ENCODE peak calls at places on chromosomes 3 and 15, in six cellular contexts. G is H1, M is upper lobe of left lung, A is psoas muscle, E is esophagus muscularis mucosa, B is tibial nerve. H is an unnamed sample.

GRCh38 chr15:72136170-72137051 is 18.2 kb downstream of the SENP8 start:
- DNase-seq in E (no peak), M (no peak), B (no peak), A (no peak), G (no peak), H (no peak)

GRCh38 chr15:96160269-96160668 is 170.2 kb upstream of the NR2F2 start:
- DNase-seq in M (no peak), E (no peak), G (no peak), A (peak), B (peak), H (peak)

GRCh38 chr3:115975353-115975752 is 352.0 kb downstream of the GAP43 start:
- DNase-seq in E (no peak), B (no peak), M (no peak), G (no peak), A (no peak), H (no peak)

GRCh38 chr3:128318275-128318920 is 148.3 kb downstream of the DNAJB8 start:
- DNase-seq in B (no peak), A (no peak), M (no peak), G (no peak), E (no peak), H (no peak)

GRCh38 chr3:52531636-52532516 is 1.8 kb downstream of the NT5DC2 start:
- DNase-seq in E (no peak), G (no peak), M (peak), A (no peak), B (no peak), H (no peak)

GRCh38 chr15:73926191-73927002 is at the start of gene LOXL1:
- DNase-seq in E (no peak), M (peak), A (peak), G (peak), B (peak), H (peak)

GRCh38 chr3:126421573-126422119 is 26.9 kb downstream of the CFAP100 start:
- DNase-seq in G (peak), E (no peak), M (no peak), B (no peak), A (no peak), H (peak)

GRCh38 chr15:68691667-68692066 is 112.9 kb downstream of the CORO2B start:
- DNase-seq in G (no peak), E (no peak), A (no peak), M (no peak), B (no peak), H (peak)

GRCh38 chr3:86973440-86973839 is 17.5 kb downstream of the VGLL3 start:
- DNase-seq in G (no peak), B (no peak), A (no peak), M (no peak), E (no peak), H (no peak)

GRCh38 chr3:39980781-39981180 is 171.4 kb downstream of the MYRIP start:
- DNase-seq in M (no peak), E (no peak), B (no peak), G (no peak), A (no peak), H (no peak)

GRCh38 chr3:158313344-158313927 is 203.5 kb downstream of the RSRC1 start:
- DNase-seq in M (no peak), A (no peak), E (no peak), G (no peak), B (no peak), H (no peak)

GRCh38 chr15:33789141-33789540 is 179.2 kb upstream of the CHRM5 start:
- DNase-seq in E (no peak), A (no peak), M (no peak), G (no peak), B (no peak), H (no peak)

GRCh38 chr3:97230486-97230885 is 416.1 kb downstream of the EPHA6 start:
- DNase-seq in G (no peak), B (no peak), M (no peak), A (no peak), E (no peak), H (no peak)

GRCh38 chr3:48532271-48532973 is 24.2 kb downstream of the PFKFB4 start:
- DNase-seq in M (no peak), G (no peak), E (no peak), A (no peak), B (no peak), H (no peak)

GRCh38 chr3:108131795-108132134 is 40.9 kb upstream of the CD47 start:
- DNase-seq in B (no peak), E (no peak), G (no peak), A (no peak), M (no peak), H (no peak)

GRCh38 chr3:59750391-59750790 is 700.6 kb upstream of the CFAP20DC start:
- DNase-seq in M (no peak), A (no peak), G (no peak), B (no peak), E (no peak), H (no peak)

GRCh38 chr15:68620721-68621528 is 42.1 kb downstream of the CORO2B start:
- DNase-seq in B (peak), G (no peak), E (peak), M (no peak), A (peak), H (peak)

GRCh38 chr3:172249039-172249438 is 199.2 kb downstream of the GHSR start:
- DNase-seq in E (no peak), B (no peak), G (no peak), A (no peak), M (no peak), H (no peak)

GRCh38 chr3:14243782-14244181 is 65.2 kb downstream of the LSM3 start:
- DNase-seq in M (no peak), B (no peak), E (no peak), A (no peak), G (no peak), H (no peak)

GRCh38 chr3:184380627-184381260 is 890 bp downstream of the CHRD start:
- DNase-seq in G (no peak), E (no peak), B (no peak), M (peak), A (no peak), H (no peak)

GRCh38 chr3:43794776-43795175 is 104.0 kb downstream of the ABHD5 start:
- DNase-seq in G (no peak), E (peak), M (no peak), B (no peak), A (no peak), H (no peak)

GRCh38 chr15:99909914-99910313 is 176.7 kb upstream of the LYSMD4 start:
- DNase-seq in A (no peak), B (no peak), M (no peak), G (peak), E (peak), H (no peak)

GRCh38 chr3:114624047-114624445 is 330.2 kb downstream of the TIGIT start:
- DNase-seq in A (peak), B (peak), M (no peak), E (peak), G (no peak), H (no peak)

GRCh38 chr3:64166584-64167155 is 58.6 kb downstream of the PRICKLE2 start:
- DNase-seq in A (no peak), B (no peak), M (no peak), G (no peak), E (no peak), H (no peak)

GRCh38 chr3:44442591-44443309 is 34.7 kb downstream of the ZNF445 start:
- DNase-seq in B (no peak), M (no peak), A (no peak), E (no peak), G (no peak), H (no peak)

GRCh38 chr15:89993344-89993743 is 7.8 kb upstream of the ZNF710 start:
- DNase-seq in B (no peak), E (no peak), M (no peak), G (no peak), A (no peak), H (no peak)

GRCh38 chr15:62503451-62503850 is 338.4 kb upstream of the C2CD4B start:
- DNase-seq in A (no peak), E (no peak), G (no peak), M (no peak), B (peak), H (no peak)

GRCh38 chr3:177693596-177693995 is 496.3 kb upstream of the TBL1XR1 start:
- DNase-seq in A (no peak), B (no peak), E (no peak), G (no peak), M (no peak), H (no peak)

GRCh38 chr15:51286816-51287215 is 51.6 kb downstream of the CYP19A1 start:
- DNase-seq in M (no peak), B (no peak), G (no peak), E (no peak), A (no peak), H (no peak)

GRCh38 chr3:165339753-165340152 is 143.6 kb upstream of the SLITRK3 start:
- DNase-seq in A (no peak), G (no peak), M (no peak), B (no peak), E (no peak), H (no peak)

GRCh38 chr3:165346503-165346902 is 150.3 kb upstream of the SLITRK3 start:
- DNase-seq in M (no peak), G (no peak), B (no peak), E (no peak), A (no peak), H (no peak)

DNA sequence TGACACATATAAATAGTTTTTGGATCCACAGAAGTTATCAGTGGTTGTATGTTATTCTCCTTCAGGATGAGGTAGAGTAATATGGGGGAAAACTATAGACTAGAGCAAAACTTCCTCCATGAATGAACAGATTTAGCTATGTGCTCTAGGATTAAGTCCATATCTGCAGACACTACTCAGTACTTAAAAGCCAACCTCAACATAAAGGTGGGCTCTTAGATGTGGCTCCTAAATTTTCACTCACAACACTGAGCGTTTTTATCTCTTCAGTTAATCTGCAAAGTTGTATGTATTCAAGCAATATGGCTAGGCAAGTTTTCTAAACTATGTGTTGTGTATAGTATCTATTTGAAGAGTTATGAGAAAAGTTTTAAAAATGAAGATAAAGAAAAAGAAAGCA is 147.0 kb upstream of the SLITRK3 start:
- DNase-seq in A (no peak), E (no peak), B (no peak), M (no peak), G (no peak), H (no peak)
- H3K27ac ChIP-seq in A (no peak), E (no peak), B (no peak), M (no peak), G (no peak), H (no peak)

GRCh38 chr15:57432141-57432701 is 55.9 kb downstream of the CGNL1 start:
- DNase-seq in A (no peak), E (no peak), G (peak), B (no peak), M (no peak), H (no peak)
- H3K27ac ChIP-seq in A (no peak), E (no peak), G (peak), B (peak), M (no peak), H (peak)

DNA sequence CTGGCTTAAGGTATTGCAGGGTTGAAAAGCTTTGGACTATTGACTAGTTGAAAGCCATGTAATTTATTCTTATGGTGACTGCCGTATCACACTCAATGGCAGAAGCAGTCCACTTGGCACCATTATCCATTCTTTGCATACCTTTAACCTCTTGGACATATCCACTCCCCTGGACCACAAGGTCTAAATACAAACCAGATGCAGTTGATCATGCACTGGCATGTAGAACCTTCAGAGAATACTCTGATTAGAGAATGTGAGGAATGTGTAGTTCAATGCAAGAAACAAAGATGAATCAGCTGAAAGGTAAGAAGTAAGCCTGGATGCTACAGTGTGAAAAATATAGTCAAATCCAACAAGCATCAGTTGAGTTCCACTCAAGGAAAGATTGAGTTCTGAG is 93.1 kb downstream of the FRMD5 start:
- DNase-seq in G (no peak), M (no peak), A (no peak), E (no peak), B (no peak), H (no peak)
- H3K27ac ChIP-seq in G (no peak), M (no peak), A (no peak), E (no peak), B (peak), H (peak)

DNA sequence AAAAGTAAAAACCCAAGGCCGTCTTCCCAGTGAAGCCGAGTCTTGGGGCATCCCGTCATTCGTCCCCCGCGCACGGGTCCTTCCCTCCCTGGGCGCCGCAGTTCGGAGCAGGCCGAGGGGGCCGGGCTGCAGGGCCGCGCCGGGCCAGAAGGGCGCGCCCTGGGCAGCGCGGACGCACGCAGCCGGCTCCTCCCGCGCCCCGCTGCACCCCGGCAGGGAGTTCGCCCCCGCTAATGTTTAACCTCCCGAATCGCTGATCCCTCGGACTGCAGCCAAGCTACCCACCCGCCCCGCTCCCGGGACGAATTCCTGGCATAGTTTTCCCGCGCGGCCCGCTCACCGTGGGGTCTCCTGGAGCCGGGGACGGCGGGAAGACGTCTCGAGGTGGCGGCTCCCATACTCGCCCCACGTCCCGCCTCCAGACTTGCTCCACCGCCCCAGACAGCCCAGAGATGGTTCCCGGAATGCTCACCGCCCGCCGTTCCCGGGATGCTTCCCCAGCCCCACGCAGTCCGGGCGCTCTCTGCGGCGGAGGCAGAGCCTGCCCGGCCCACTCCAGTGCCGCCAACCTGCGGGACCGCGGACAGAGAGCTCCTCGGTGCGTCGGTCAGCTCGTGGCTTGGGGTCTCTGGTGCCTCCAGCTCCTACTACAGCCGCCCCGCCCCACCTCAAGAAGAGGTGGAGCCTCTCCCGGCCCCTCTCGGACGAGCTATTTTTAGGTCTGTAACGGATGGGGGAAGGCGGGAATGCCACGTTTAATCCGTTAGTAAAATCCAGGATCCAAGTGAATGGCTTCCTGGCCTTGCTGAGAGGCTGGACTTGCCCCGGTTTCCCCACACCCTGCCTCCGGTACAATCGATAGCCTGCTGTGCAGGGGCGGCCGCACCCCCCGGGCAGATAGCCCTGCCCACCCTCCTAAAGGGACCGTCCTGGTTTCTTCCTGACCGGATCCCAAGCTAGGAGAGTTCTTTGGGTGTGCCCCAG is at the start of gene DZIP1L:
- DNase-seq in A (peak), E (no peak), B (peak), G (peak), M (peak), H (no peak)
- H3K27ac ChIP-seq in A (peak), E (peak), B (peak), G (peak), M (peak), H (peak)

GRCh38 chr3:69364354-69364753 is 21.5 kb downstream of the FRMD4B start:
- DNase-seq in A (no peak), G (no peak), B (no peak), M (no peak), E (no peak), H (no peak)
- H3K27ac ChIP-seq in A (no peak), G (no peak), B (no peak), M (no peak), E (no peak), H (peak)

GRCh38 chr3:46954178-46954577 is 22.4 kb downstream of the CCDC12 start:
- DNase-seq in M (no peak), B (no peak), A (no peak), G (no peak), E (no peak), H (no peak)
- H3K27ac ChIP-seq in M (peak), B (no peak), A (peak), G (no peak), E (no peak), H (no peak)

GRCh38 chr3:147421184-147421912 is 12.2 kb downstream of the ZIC1 start:
- DNase-seq in B (no peak), G (peak), M (peak), E (no peak), A (no peak), H (no peak)
- H3K27ac ChIP-seq in B (no peak), G (no peak), M (no peak), E (no peak), A (peak), H (no peak)

GRCh38 chr3:195905970-195906864 is 2.1 kb downstream of the TNK2 start:
- DNase-seq in E (no peak), B (no peak), A (no peak), M (no peak), G (no peak), H (no peak)
- H3K27ac ChIP-seq in E (peak), B (peak), A (peak), M (peak), G (no peak), H (peak)

DNA sequence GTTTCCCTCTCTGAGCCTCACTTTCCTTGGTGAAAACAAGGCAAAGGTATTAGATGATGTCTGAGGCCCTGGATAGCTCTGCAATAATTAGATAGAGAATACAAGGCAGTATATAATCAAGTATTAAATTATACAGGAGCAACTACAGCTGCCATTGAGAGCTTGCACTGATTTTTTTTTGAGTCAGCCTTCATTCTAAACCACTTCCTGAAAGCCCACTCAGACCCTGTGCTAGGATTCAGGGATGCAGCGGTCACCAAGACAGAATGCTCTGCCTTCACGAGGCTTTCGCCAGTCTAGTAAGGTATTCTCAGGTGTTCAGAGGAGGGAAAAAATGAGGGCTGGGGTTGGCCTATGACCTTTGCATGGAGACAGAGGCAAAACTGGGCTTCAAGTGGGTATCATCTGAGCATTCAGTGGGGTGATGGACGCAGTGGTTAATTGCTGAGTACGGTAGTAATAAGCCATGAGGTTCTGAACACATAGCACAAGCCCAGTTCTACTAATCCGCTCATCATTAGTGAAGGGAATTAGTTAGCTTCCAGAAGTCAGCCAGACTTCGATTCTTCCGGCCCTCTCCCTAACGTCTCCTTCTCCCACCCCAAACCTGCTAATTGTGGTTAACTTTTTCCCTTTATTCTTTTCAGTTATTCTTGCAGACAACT is 3.6 kb downstream of the VGLL4 start:
- DNase-seq in G (no peak), M (no peak), B (no peak), A (no peak), E (peak), H (no peak)
- H3K27ac ChIP-seq in G (no peak), M (peak), B (peak), A (peak), E (peak), H (peak)

GRCh38 chr15:101439285-101439919 is 50.1 kb downstream of the PCSK6 start:
- DNase-seq in E (no peak), M (no peak), G (peak), A (peak), B (peak), H (no peak)
- H3K27ac ChIP-seq in E (peak), M (no peak), G (no peak), A (peak), B (peak), H (no peak)